ENCODE peak calls at places on chromosomes 4 and X, in five cellular contexts. Z is GM23338, B is cardiac fibroblast, R is cardiac muscle cell, W is tibial nerve. E is an unnamed sample.

GRCh38 chr4:111228874-111229273 is 606.0 kb upstream of the PITX2 start:
- DNase-seq in Z (no peak), B (peak; percentile 8), R (no peak), W (no peak), E (peak; percentile 51)

GRCh38 chrX:95505721-95506120 is 1178.9 kb upstream of the DIAPH2 start:
- DNase-seq in Z (peak; percentile 43), B (peak; percentile 1), R (peak; percentile 60), W (no peak), E (no peak)

GRCh38 chr4:78222575-78223186 is 165.6 kb downstream of the FRAS1 start:
- DNase-seq in Z (peak; percentile 62), B (no peak), R (no peak), W (no peak), E (no peak)

GRCh38 chr4:40455340-40455902 is 120.3 kb downstream of the CHRNA9 start:
- DNase-seq in Z (no peak), B (no peak), R (no peak), W (no peak), E (no peak)

GRCh38 chr4:122874194-122874593 is 47.6 kb downstream of the FGF2 start:
- DNase-seq in Z (no peak), B (peak; percentile 91), R (no peak), W (no peak), E (peak; percentile 82)

GRCh38 chrX:19758536-19758935 is 128.9 kb downstream of the SH3KBP1 start:
- DNase-seq in Z (no peak), B (no peak), R (no peak), W (no peak), E (no peak)

GRCh38 chrX:39168609-39169008 is 367.4 kb downstream of the MID1IP1 start:
- DNase-seq in Z (no peak), B (no peak), R (no peak), W (no peak), E (no peak)

GRCh38 chrX:149948001-149948400 is 9.7 kb upstream of the EOLA2 start:
- DNase-seq in Z (peak; percentile 38), B (no peak), R (no peak), W (no peak), E (no peak)

GRCh38 chr4:41160010-41160789 is 54.1 kb downstream of the APBB2 start:
- DNase-seq in Z (no peak), B (peak; percentile 99), R (no peak), W (no peak), E (peak; percentile 90)

GRCh38 chr4:19152264-19152663 is 1099.4 kb upstream of the SLIT2 start:
- DNase-seq in Z (no peak), B (no peak), R (no peak), W (no peak), E (no peak)

GRCh38 chrX:24494544-24495113 is 29.5 kb downstream of the PDK3 start:
- DNase-seq in Z (no peak), B (peak; percentile 74), R (no peak), W (no peak), E (peak; percentile 83)

GRCh38 chrX:68433155-68433980 is at the start of gene OPHN1:
- DNase-seq in Z (peak; percentile 89), B (peak; percentile 76), R (peak; percentile 67), W (peak; percentile 64), E (peak; percentile 85)

GRCh38 chr4:24912252-24913098 is at the start of gene CCDC149:
- DNase-seq in Z (peak; percentile 83), B (peak; percentile 53), R (peak; percentile 83), W (peak; percentile 17), E (peak; percentile 52)

GRCh38 chr4:42484630-42485029 is 87.3 kb downstream of the SHISA3 start:
- DNase-seq in Z (peak; percentile 33), B (no peak), R (no peak), W (no peak), E (no peak)

GRCh38 chr4:52643846-52644245 is 15.3 kb downstream of the USP46 start:
- DNase-seq in Z (no peak), B (peak; percentile 81), R (peak; percentile 81), W (peak; percentile 26), E (peak; percentile 68)

GRCh38 chr4:88106205-88106604 is 52.2 kb downstream of the ABCG2 start:
- DNase-seq in Z (no peak), B (peak; percentile 73), R (no peak), W (no peak), E (peak; percentile 54)

GRCh38 chr4:37232315-37232714 is 12.2 kb upstream of the NWD2 start:
- DNase-seq in Z (no peak), B (no peak), R (no peak), W (no peak), E (no peak)

GRCh38 chr4:70437212-70437611 is 34.8 kb upstream of the MUC7 start:
- DNase-seq in Z (peak; percentile 40), B (no peak), R (peak; percentile 6), W (no peak), E (no peak)

GRCh38 chr4:139177049-139177887 is at the start of gene ELF2:
- DNase-seq in Z (peak; percentile 89), B (peak; percentile 87), R (peak; percentile 94), W (peak; percentile 87), E (peak; percentile 92)

GRCh38 chr4:121706595-121707021 is 9.8 kb upstream of the ANXA5 start:
- DNase-seq in Z (no peak), B (peak; percentile 57), R (no peak), W (no peak), E (peak; percentile 83)

GRCh38 chrX:69203367-69204037 is 38.2 kb upstream of the PJA1 start:
- DNase-seq in Z (no peak), B (no peak), R (peak; percentile 40), W (no peak), E (no peak)

GRCh38 chr4:112521123-112522116 is 5.4 kb upstream of the NEUROG2 start:
- DNase-seq in Z (peak; percentile 34), B (no peak), R (no peak), W (no peak), E (no peak)

GRCh38 chr4:38939150-38939549 is 71.5 kb downstream of the FAM114A1 start:
- DNase-seq in Z (no peak), B (no peak), R (no peak), W (no peak), E (no peak)

GRCh38 chr4:138055890-138056289 is 186.3 kb downstream of the SLC7A11 start:
- DNase-seq in Z (no peak), B (peak; percentile 59), R (no peak), W (no peak), E (no peak)

GRCh38 chr4:139902328-139903217 is 237.0 kb downstream of the MGST2 start:
- DNase-seq in Z (no peak), B (no peak), R (no peak), W (no peak), E (peak; percentile 39)

GRCh38 chrX:10042055-10042454 is 74.9 kb downstream of the CLDN34 start:
- DNase-seq in Z (no peak), B (no peak), R (no peak), W (no peak), E (no peak)

GRCh38 chrX:105701310-105702052 is 120.9 kb upstream of the NRK start:
- DNase-seq in Z (peak; percentile 39), B (peak; percentile 51), R (no peak), W (no peak), E (peak; percentile 20)

GRCh38 chr4:163816494-163816893 is 322.0 kb downstream of the TMA16 start:
- DNase-seq in Z (peak; percentile 30), B (no peak), R (no peak), W (no peak), E (no peak)

GRCh38 chr4:177051473-177052060 is 258.1 kb upstream of the NEIL3 start:
- DNase-seq in Z (peak; percentile 88), B (peak; percentile 55), R (peak; percentile 51), W (no peak), E (peak; percentile 13)

DNA sequence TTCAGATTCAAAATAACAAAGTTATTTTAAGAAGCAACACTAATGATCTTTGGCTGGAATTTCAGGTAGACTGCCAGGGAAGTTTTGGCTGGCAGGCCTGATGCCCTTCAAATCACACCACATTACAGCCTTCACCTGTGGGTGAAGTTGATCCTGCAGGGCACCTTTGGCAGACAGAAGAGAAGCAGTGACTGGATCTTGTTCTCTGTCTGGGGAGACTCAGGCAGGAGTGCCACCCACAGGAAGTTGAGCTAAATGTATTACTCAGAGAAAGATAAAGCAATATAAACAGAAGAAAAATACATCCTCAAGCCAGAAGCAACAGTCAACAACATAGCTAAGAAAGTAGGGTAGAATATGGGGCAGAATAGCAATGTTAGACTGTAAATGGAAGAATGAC is 12.8 kb upstream of the CFAP299 start:
- DNase-seq in Z (no peak), B (peak; percentile 73), R (no peak), W (no peak), E (peak; percentile 59)
- TF ChIP-seq CTCF in Z (no peak), B (peak; percentile 41), R (peak; percentile 41), W (no peak), E (peak; percentile 54)

GRCh38 chr4:165302658-165303057 is 24.8 kb upstream of the MSMO1 start:
- DNase-seq in Z (no peak), B (no peak), R (no peak), W (no peak), E (no peak)

GRCh38 chr4:165299399-165300060 is 27.9 kb upstream of the MSMO1 start:
- DNase-seq in Z (peak; percentile 12), B (no peak), R (no peak), W (no peak), E (no peak)

GRCh38 chr4:165297626-165298025 is 29.8 kb upstream of the MSMO1 start:
- DNase-seq in Z (no peak), B (no peak), R (no peak), W (no peak), E (no peak)

GRCh38 chr4:165301833-165302232 is 25.6 kb upstream of the MSMO1 start:
- DNase-seq in Z (no peak), B (peak; percentile 40), R (no peak), W (no peak), E (peak; percentile 56)
- H3K4me3 ChIP-seq in Z (no peak overlapping the region), B (peak overlapping the region; percentile 34), R (no peak overlapping the region), W (peak overlapping the region; percentile 7), E (peak overlapping the region; percentile 8)

DNA sequence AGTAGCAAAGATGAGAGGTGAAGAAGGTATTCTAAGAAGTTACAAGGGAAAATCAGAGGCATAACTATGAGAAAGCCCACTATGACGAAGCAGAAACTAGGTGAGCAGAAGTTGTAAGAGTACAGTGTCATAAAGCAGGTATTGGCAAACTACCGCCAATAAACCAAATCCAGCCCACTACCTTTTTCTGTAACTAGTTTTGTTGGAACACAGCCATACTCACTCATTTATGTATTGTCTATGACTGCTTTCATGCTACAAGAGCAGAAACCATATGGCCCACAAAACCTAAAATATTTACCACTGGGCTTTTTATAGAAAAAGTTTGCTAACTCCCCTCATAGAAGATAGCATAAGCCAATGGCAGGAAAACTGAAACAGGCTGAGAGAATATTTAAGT is 31.8 kb upstream of the ZCCHC13 start:
- DNase-seq in Z (no peak), B (no peak), R (no peak), W (no peak), E (no peak)
- TF ChIP-seq CTCF in Z (no peak), B (no peak), R (no peak), W (no peak), E (no peak)

DNA sequence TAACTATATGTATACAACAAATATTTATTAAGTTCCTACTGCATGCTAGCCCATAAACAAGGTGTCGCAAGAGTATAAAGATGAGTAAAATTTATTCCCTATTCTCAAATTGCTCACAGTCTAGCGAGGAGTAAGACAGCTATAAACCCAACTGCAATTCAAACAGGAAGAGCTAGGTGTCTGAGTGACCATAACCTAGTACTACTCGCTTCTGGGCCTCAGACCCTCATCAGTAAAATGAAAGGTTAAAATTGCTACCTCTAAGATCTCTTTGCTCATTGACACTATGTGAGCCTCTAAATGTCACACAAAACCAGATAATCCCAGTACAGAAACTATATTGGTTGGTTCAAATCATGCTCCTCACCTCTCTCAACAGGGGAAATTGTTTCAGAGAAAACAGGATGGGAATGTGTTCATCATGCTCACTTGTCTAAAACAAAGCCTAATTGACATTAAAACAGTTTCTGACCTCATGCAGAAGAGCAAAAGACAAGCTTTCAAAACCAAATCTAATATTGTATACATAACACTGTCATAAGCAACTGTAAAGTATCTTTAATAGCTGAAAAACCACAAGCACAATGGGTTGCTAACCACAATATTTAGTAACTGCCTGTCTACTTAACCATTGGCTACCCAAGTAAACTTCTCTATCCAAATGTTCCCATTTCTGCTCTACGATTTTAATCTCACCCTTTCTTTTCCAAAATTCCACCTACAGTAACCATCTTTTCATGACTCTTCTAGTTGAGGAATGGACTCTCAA is 264.6 kb upstream of the FMR1 start:
- DNase-seq in Z (no peak), B (no peak), R (no peak), W (no peak), E (no peak)
- H3K4me3 ChIP-seq in Z (no peak overlapping the region), B (no peak overlapping the region), R (no peak overlapping the region), W (no peak overlapping the region), E (no peak overlapping the region)

E was measured in astrocyte of the spinal cord.